ENCODE peak calls at places on chromosomes 16 and 17, in eight cellular contexts. H is colonic mucosa, M is upper lobe of right lung, E is Panc1, Z is transverse colon, F is cardiac muscle cell, Y is neural progenitor cell, B is heart left ventricle. L is an unnamed sample.

GRCh38 chr16:27218756-27219155 is 15.4 kb downstream of the KDM8 start:
- DNase-seq in H (no peak), M (no peak), E (no peak), Z (no peak), F (no peak), Y (no peak), B (no peak), L (no peak)

GRCh38 chr16:54203384-54203783 is 83.2 kb downstream of the IRX3 start:
- DNase-seq in H (no peak), M (no peak), E (no peak), Z (no peak), F (no peak), Y (no peak), B (no peak), L (no peak)

GRCh38 chr17:66542967-66543525 is 240.6 kb downstream of the PRKCA start:
- DNase-seq in H (no peak), M (no peak), E (no peak), Z (no peak), F (no peak), Y (no peak), B (no peak), L (no peak)

GRCh38 chr16:87945351-87946042 is 5.7 kb upstream of the BANP start:
- DNase-seq in H (peak), M (peak), E (no peak), Z (peak), F (peak), Y (peak), B (peak), L (peak)

GRCh38 chr17:50725769-50726655 is 6.6 kb downstream of the LUC7L3 start:
- DNase-seq in H (no peak), M (no peak), E (no peak), Z (no peak), F (no peak), Y (no peak), B (no peak), L (no peak)

GRCh38 chr16:86664518-86665318 is 86.4 kb downstream of the FOXL1 start:
- DNase-seq in H (peak), M (no peak), E (peak), Z (peak), F (no peak), Y (no peak), B (no peak), L (peak)

GRCh38 chr16:16933861-16934260 is 536.9 kb downstream of the XYLT1 start:
- DNase-seq in H (no peak), M (no peak), E (no peak), Z (no peak), F (no peak), Y (peak), B (no peak), L (no peak)

GRCh38 chr16:85650864-85651811 is 37.6 kb downstream of the GINS2 start:
- DNase-seq in H (no peak), M (no peak), E (no peak), Z (no peak), F (no peak), Y (peak), B (no peak), L (peak)

GRCh38 chr17:56441331-56441730 is 152.2 kb upstream of the NOG start:
- DNase-seq in H (no peak), M (no peak), E (no peak), Z (no peak), F (no peak), Y (no peak), B (no peak), L (no peak)

GRCh38 chr16:79713609-79714309 is 113.2 kb upstream of the MAF start:
- DNase-seq in H (no peak), M (no peak), E (no peak), Z (no peak), F (no peak), Y (no peak), B (no peak), L (no peak)

GRCh38 chr17:67500261-67500660 is 123.2 kb downstream of the PITPNC1 start:
- DNase-seq in H (no peak), M (no peak), E (no peak), Z (no peak), F (no peak), Y (no peak), B (no peak), L (no peak)

GRCh38 chr16:31088459-31089183 is at the start of gene PRSS53:
- DNase-seq in H (no peak), M (no peak), E (no peak), Z (no peak), F (no peak), Y (no peak), B (no peak), L (no peak)

GRCh38 chr17:57722704-57723043 is 22.4 kb downstream of the CCDC182 start:
- DNase-seq in H (no peak), M (no peak), E (no peak), Z (no peak), F (no peak), Y (no peak), B (no peak), L (no peak)

GRCh38 chr16:87131996-87132345 is 185.2 kb downstream of the C16orf95 start:
- DNase-seq in H (no peak), M (no peak), E (no peak), Z (no peak), F (no peak), Y (no peak), B (no peak), L (no peak)

GRCh38 chr17:17822189-17822978 is 14.4 kb downstream of the SREBF1 start:
- DNase-seq in H (peak), M (no peak), E (no peak), Z (no peak), F (no peak), Y (no peak), B (peak), L (peak)

GRCh38 chr17:70137451-70138230 is 31.7 kb upstream of the KCNJ2 start:
- DNase-seq in H (peak), M (no peak), E (no peak), Z (peak), F (peak), Y (no peak), B (peak), L (no peak)

DNA sequence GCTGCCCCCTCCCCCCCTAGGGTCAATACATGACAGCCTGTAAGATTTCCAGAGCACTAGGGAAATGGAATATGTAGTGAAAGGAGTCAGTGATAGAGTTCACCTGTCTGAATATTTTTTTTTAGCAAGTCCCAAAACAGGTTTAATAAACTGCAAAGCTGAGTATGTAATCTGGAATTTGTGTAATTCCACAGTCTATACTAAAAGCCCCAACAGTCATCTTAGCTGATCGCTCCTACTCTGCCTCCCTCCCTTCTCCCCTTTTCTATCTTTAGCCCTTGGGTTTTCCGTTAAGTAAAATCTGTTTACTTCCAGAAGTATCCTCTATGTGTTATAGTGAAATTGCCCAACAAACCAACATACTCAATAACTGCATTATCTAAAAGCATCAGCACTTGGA is 3.5 kb downstream of the CDH13 start:
- DNase-seq in H (no peak), M (no peak), E (no peak), Z (no peak), F (no peak), Y (no peak), B (no peak), L (no peak)
- H3K27ac ChIP-seq in H (no peak), M (peak), E (no peak), Z (no peak), F (no peak), Y (no peak), B (peak), L (no peak)

GRCh38 chr16:4416200-4417032 is at the start of gene CORO7:
- DNase-seq in H (peak), M (peak), E (no peak), Z (peak), F (peak), Y (peak), B (peak), L (peak)
- TF ChIP-seq CTCF in H (no peak), M (no peak), E (no peak), Z (no peak), F (no peak), Y (no peak), B (no peak), L (no peak)

DNA sequence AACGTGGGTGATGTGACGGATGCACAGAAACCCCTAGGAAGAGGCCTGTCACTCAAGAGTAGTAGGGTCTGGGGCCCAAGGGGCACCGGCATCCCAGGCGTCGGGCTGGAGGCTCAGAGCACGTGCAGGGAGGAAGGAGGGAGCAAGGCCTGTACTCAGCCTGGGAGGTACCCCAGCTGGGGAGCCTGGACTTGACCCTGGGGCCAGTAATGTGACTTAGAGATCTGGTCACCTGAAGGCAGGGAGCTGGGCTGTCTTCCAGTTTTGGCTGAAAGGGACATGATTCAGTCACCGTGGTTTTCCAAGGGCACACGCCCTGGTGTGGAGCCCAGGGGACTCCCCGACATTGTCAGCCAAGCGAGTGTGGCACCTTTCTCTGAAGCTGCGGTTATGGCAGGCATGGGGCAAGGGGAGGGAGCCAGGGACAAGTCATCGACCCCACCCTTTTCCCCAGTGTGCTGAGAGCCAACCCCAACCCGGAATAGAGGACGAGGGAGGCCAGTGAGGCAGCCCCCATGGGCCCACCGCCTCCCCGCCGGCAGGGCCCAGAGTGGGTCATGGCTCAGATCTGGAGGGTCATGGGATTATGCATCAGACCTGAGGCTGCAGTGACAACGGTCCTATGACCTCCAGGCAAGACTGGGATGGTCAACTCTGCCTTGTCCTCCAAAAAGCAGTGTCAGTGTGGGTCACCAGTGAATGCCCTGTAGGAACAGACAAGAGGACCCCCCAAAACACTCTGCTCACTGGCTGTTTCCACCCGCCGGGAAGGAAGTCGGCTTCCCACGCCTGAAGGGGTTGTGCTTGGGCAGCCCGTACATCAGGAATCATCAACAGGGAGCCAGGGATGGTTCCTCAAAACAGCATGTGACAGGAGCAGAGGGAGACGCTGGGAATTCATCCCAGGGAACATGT is 41.9 kb downstream of the MEAK7 start:
- DNase-seq in H (no peak), M (peak), E (no peak), Z (no peak), F (no peak), Y (no peak), B (no peak), L (no peak)
- H3K27ac ChIP-seq in H (no peak), M (no peak), E (no peak), Z (no peak), F (no peak), Y (no peak), B (no peak), L (no peak)

GRCh38 chr16:68355447-68356248 is 44.8 kb downstream of the PRMT7 start:
- DNase-seq in H (no peak), M (no peak), E (no peak), Z (no peak), F (no peak), Y (peak), B (no peak), L (no peak)
- TF ChIP-seq CTCF in H (no peak), M (no peak), E (peak), Z (no peak), F (no peak), Y (peak), B (no peak), L (no peak)

GRCh38 chr17:42155614-42156045 is 841 bp upstream of the RAB5C start:
- DNase-seq in H (no peak), M (no peak), E (no peak), Z (no peak), F (no peak), Y (peak), B (no peak), L (no peak)

GRCh38 chr17:42159796-42160551 is 5.2 kb upstream of the RAB5C start:
- DNase-seq in H (no peak), M (no peak), E (no peak), Z (no peak), F (no peak), Y (no peak), B (no peak), L (no peak)

GRCh38 chr17:42153919-42154491 is 784 bp downstream of the RAB5C start:
- DNase-seq in H (peak), M (no peak), E (no peak), Z (no peak), F (no peak), Y (peak), B (no peak), L (no peak)

DNA sequence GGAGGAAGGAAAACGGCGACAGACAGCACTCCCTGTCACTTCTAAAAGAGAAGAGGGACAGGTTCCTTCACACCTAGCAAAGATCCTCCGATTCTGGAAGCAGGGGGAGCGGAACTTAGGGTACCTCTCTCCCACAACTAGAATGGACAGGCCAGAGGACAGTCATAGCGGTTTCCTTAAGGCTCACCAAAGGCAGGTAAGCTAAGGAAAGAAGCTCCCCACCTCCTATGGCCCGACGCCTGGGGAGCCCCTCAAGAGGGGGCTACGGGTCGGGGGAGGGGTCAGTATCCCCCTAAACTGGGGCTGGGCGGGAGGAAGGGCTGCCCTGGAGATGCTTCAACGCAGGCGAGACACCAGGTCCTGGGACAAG is 290 bp downstream of the RAB5C start:
- DNase-seq in H (no peak), M (no peak), E (no peak), Z (no peak), F (no peak), Y (no peak), B (no peak), L (no peak)
- H3K27ac ChIP-seq in H (peak), M (peak), E (peak), Z (peak), F (peak), Y (no peak), B (peak), L (peak)

GRCh38 chr17:71467719-71468118 is 653.1 kb upstream of the SOX9 start:
- DNase-seq in H (no peak), M (no peak), E (no peak), Z (no peak), F (no peak), Y (no peak), B (no peak), L (no peak)
- TF ChIP-seq CTCF in H (no peak), M (no peak), E (no peak), Z (no peak), F (no peak), Y (no peak), B (no peak), L (no peak)

DNA sequence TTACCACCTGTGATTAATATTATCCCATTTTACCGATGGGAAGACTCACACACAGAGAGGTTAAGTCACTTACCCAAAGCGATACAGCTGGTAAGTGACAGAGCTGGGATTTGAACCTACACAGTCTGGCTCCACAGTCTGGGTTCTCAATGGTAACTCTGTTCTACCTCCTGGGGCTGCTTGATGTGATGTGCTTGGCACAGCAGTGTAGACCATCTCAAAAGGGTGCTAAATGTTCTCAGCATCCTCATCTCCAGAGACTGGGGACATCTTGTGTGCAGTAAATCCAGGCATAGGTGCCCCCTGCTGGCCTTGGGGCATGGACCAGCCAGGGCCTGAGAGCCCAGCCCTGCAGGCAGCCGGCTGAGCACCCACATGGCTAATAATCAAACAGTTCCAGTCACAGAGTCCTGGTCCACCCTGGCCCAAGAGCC is 15.4 kb upstream of the KATNB1 start:
- DNase-seq in H (peak), M (no peak), E (no peak), Z (peak), F (peak), Y (peak), B (peak), L (peak)
- H3K27ac ChIP-seq in H (no peak), M (no peak), E (no peak), Z (no peak), F (no peak), Y (no peak), B (no peak), L (no peak)

DNA sequence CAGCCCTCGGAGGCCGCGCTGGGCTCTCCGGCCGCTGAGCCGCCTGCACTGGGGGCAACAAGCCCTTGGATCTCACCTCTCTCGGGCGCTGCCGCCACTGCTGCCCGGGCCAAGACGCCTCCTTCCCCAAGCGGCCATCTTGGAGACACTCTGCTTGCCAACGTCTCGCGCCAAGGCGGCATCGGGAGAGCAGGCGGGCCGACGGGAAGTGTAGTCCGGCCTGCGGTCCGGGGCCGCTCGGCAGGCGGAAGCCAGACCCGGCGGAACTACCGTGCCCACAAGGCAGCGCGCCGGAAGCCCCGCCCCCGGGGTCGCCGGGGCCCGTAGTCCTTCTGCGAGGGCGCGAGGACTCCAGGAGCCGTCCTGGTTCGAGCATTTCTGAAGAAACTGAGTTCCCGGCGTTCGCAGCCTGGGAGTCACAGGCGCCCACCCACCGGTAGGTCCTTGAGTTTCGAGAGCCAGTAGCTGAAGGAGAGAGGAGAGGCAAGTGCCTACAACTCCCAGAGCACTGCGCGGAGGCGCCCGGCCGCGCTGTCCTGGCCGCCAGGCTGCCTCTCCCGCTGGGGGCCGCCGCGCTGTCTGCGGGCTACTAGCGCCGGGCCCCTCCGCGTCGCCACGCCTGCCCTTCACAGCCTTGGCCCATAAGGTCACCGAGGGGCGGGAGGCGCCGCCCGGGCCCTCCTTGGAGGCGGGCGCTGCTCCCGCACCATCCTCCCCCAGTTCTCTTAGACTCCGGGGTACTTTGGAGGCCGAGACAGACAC is at the start of gene TMEM11:
- DNase-seq in H (peak), M (peak), E (peak), Z (peak), F (peak), Y (peak), B (peak), L (peak)
- TF ChIP-seq CTCF in H (no peak), M (no peak), E (no peak), Z (no peak), F (no peak), Y (no peak), B (no peak), L (no peak)